ENCODE peak calls at places on chromosomes 11 and 22, in four cellular contexts. One of them, this sample, is unnamed.

GRCh38 chr11:135023499-135023898 is 611.5 kb upstream of the B3GAT1 start:
- DNase-seq in astrocyte of the cerebellum: no peak
- DNase-seq in AG09309: no peak
- DNase-seq in coronary artery: no peak
- DNase-seq in this sample: no peak

GRCh38 chr22:27397948-27398330 is 403.6 kb downstream of the MN1 start:
- DNase-seq in astrocyte of the cerebellum: no peak
- DNase-seq in AG09309: no peak
- DNase-seq in coronary artery: peak; percentile 89
- DNase-seq in this sample: no peak

GRCh38 chr22:32175751-32176644 is 16.9 kb upstream of the C22orf42 start:
- DNase-seq in astrocyte of the cerebellum: no peak
- DNase-seq in AG09309: no peak
- DNase-seq in coronary artery: no peak
- DNase-seq in this sample: no peak

GRCh38 chr11:20397281-20397680 is 9.8 kb downstream of the PRMT3 start:
- DNase-seq in astrocyte of the cerebellum: peak; percentile 32
- DNase-seq in AG09309: peak; percentile 17
- DNase-seq in coronary artery: no peak
- DNase-seq in this sample: peak; percentile 25

GRCh38 chr11:84884836-84885235 is 742.3 kb downstream of the DLG2 start:
- DNase-seq in astrocyte of the cerebellum: no peak
- DNase-seq in AG09309: no peak
- DNase-seq in coronary artery: no peak
- DNase-seq in this sample: no peak

GRCh38 chr11:17595526-17596309 is 48.7 kb downstream of the OTOG start:
- DNase-seq in astrocyte of the cerebellum: no peak
- DNase-seq in AG09309: no peak
- DNase-seq in coronary artery: peak; percentile 70
- DNase-seq in this sample: no peak

GRCh38 chr22:44683237-44683636 is 18.8 kb upstream of the PRR5 start:
- DNase-seq in astrocyte of the cerebellum: no peak
- DNase-seq in AG09309: no peak
- DNase-seq in coronary artery: no peak
- DNase-seq in this sample: no peak

GRCh38 chr22:16563555-16564520 is 28.8 kb downstream of the CCT8L2 start:
- DNase-seq in astrocyte of the cerebellum: no peak
- DNase-seq in AG09309: no peak
- DNase-seq in coronary artery: no peak
- DNase-seq in this sample: no peak

GRCh38 chr11:63840356-63841060 is 1.6 kb downstream of the MARK2 start:
- DNase-seq in astrocyte of the cerebellum: no peak
- DNase-seq in AG09309: no peak
- DNase-seq in coronary artery: no peak
- DNase-seq in this sample: no peak

GRCh38 chr11:123580557-123581275 is 73.7 kb downstream of the SCN3B start:
- DNase-seq in astrocyte of the cerebellum: no peak
- DNase-seq in AG09309: no peak
- DNase-seq in coronary artery: no peak
- DNase-seq in this sample: no peak

GRCh38 chr22:44449683-44450425 is 48.2 kb downstream of the RTL6 start:
- DNase-seq in astrocyte of the cerebellum: no peak
- DNase-seq in AG09309: no peak
- DNase-seq in coronary artery: no peak
- DNase-seq in this sample: no peak

GRCh38 chr11:70567680-70568503 is 169.6 kb downstream of the CTTN start:
- DNase-seq in astrocyte of the cerebellum: no peak
- DNase-seq in AG09309: no peak
- DNase-seq in coronary artery: no peak
- DNase-seq in this sample: no peak

GRCh38 chr11:129285387-129285786 is 90.3 kb upstream of the BARX2 start:
- DNase-seq in astrocyte of the cerebellum: no peak
- DNase-seq in AG09309: no peak
- DNase-seq in coronary artery: no peak
- DNase-seq in this sample: no peak

GRCh38 chr11:61814242-61814957 is 2.4 kb downstream of the FADS1 start:
- DNase-seq in astrocyte of the cerebellum: no peak
- DNase-seq in AG09309: no peak
- DNase-seq in coronary artery: no peak
- DNase-seq in this sample: no peak

GRCh38 chr11:62150887-62151736 is 27.3 kb downstream of the INCENP start:
- DNase-seq in astrocyte of the cerebellum: no peak
- DNase-seq in AG09309: no peak
- DNase-seq in coronary artery: peak; percentile 35
- DNase-seq in this sample: no peak

GRCh38 chr11:27882066-27882697 is 181.9 kb upstream of the BDNF start:
- DNase-seq in astrocyte of the cerebellum: no peak
- DNase-seq in AG09309: no peak
- DNase-seq in coronary artery: no peak
- DNase-seq in this sample: no peak

GRCh38 chr11:102116453-102117205 is 6.4 kb downstream of the YAP1 start:
- DNase-seq in astrocyte of the cerebellum: no peak
- DNase-seq in AG09309: no peak
- DNase-seq in coronary artery: no peak
- DNase-seq in this sample: no peak

GRCh38 chr11:78194490-78194889 is 5.8 kb downstream of the USP35 start:
- DNase-seq in astrocyte of the cerebellum: no peak
- DNase-seq in AG09309: no peak
- DNase-seq in coronary artery: no peak
- DNase-seq in this sample: no peak

GRCh38 chr11:1126935-1127663 is 30.7 kb upstream of the MUC5AC start:
- DNase-seq in astrocyte of the cerebellum: no peak
- DNase-seq in AG09309: no peak
- DNase-seq in coronary artery: peak; percentile 71
- DNase-seq in this sample: no peak

GRCh38 chr11:131889146-131889577 is 518.7 kb downstream of the NTM start:
- DNase-seq in astrocyte of the cerebellum: peak; percentile 77
- DNase-seq in AG09309: peak; percentile 81
- DNase-seq in coronary artery: no peak
- DNase-seq in this sample: peak; percentile 95

GRCh38 chr11:115499241-115499799 is 4.9 kb downstream of the CADM1 start:
- DNase-seq in astrocyte of the cerebellum: no peak
- DNase-seq in AG09309: no peak
- DNase-seq in coronary artery: no peak
- DNase-seq in this sample: no peak

GRCh38 chr11:76047231-76047630 is 159.1 kb downstream of the WNT11 start:
- DNase-seq in astrocyte of the cerebellum: no peak
- DNase-seq in AG09309: no peak
- DNase-seq in coronary artery: no peak
- DNase-seq in this sample: no peak

GRCh38 chr11:111936045-111936400 is 1.1 kb upstream of the DIXDC1 start:
- DNase-seq in astrocyte of the cerebellum: no peak
- DNase-seq in AG09309: no peak
- DNase-seq in coronary artery: no peak
- DNase-seq in this sample: no peak

GRCh38 chr11:110177057-110177397 is 83.8 kb downstream of the ZC3H12C start:
- DNase-seq in astrocyte of the cerebellum: no peak
- DNase-seq in AG09309: no peak
- DNase-seq in coronary artery: no peak
- DNase-seq in this sample: no peak

GRCh38 chr11:129681344-129682114 is 134.1 kb upstream of the TMEM45B start:
- DNase-seq in astrocyte of the cerebellum: no peak
- DNase-seq in AG09309: no peak
- DNase-seq in coronary artery: no peak
- DNase-seq in this sample: no peak

GRCh38 chr22:38754247-38755154 is 1.3 kb downstream of the SUN2 start:
- DNase-seq in astrocyte of the cerebellum: peak; percentile 33
- DNase-seq in AG09309: no peak
- DNase-seq in coronary artery: peak; percentile 95
- DNase-seq in this sample: no peak

DNA sequence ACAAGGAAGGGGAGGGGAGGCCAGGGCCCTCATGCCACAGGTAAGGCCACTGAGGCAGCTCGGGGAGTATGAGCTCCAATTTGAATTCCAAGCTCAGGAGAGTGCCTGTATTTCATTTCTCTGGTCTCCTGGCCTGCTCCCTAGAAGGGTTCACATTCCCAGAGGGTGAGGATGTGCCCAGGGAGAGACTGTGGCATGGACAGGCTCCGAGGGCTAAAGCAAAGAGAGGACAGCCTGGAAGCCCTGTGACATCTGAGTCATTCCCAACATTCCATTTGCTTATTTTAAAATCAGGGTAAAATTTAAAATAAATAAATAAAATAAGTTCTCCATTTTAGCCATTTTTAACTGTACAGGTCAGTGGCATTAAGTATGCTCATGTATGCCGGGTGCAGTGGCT is 18.6 kb upstream of the FOLR1 start:
- DNase-seq in astrocyte of the cerebellum: no peak
- DNase-seq in AG09309: no peak
- DNase-seq in coronary artery: no peak
- DNase-seq in this sample: no peak
- TF ChIP-seq CTCF in astrocyte of the cerebellum: no peak
- TF ChIP-seq CTCF in AG09309: no peak
- TF ChIP-seq CTCF in coronary artery: no peak
- TF ChIP-seq CTCF in this sample: no peak

DNA sequence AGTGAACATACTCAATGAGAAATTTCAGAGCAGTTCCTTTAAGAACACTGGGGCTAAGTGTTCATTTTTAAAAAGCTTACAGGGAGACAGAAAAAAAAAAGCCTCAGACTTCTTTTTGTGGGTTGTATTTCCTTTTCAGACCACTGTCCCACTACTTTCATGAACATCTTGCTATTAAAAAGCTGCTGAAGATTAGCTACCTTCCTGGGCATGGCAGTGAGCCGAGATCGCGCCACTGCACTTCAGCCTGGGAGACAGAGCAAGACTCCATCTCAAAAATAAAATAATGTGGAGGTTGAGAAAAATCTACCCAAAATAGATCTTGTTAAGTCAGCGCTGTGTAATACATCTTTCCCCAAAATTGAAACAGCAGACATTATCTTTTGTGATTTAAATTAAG is 10.7 kb downstream of the TRAF6 start:
- DNase-seq in astrocyte of the cerebellum: no peak
- DNase-seq in AG09309: no peak
- DNase-seq in coronary artery: no peak
- DNase-seq in this sample: no peak
- TF ChIP-seq CTCF in astrocyte of the cerebellum: no peak
- TF ChIP-seq CTCF in AG09309: no peak
- TF ChIP-seq CTCF in coronary artery: no peak
- TF ChIP-seq CTCF in this sample: no peak

GRCh38 chr11:68996376-68997123 is 15.8 kb upstream of the MRGPRD start:
- DNase-seq in astrocyte of the cerebellum: no peak
- DNase-seq in AG09309: no peak
- DNase-seq in coronary artery: peak; percentile 64
- DNase-seq in this sample: no peak

GRCh38 chr11:68992743-68993255 is 12.0 kb upstream of the MRGPRD start:
- DNase-seq in astrocyte of the cerebellum: no peak
- DNase-seq in AG09309: no peak
- DNase-seq in coronary artery: no peak
- DNase-seq in this sample: no peak

GRCh38 chr11:68994161-68994890 is 13.5 kb upstream of the MRGPRD start:
- DNase-seq in astrocyte of the cerebellum: no peak
- DNase-seq in AG09309: no peak
- DNase-seq in coronary artery: no peak
- DNase-seq in this sample: no peak

GRCh38 chr11:68993546-68993945 is 12.8 kb upstream of the MRGPRD start:
- DNase-seq in astrocyte of the cerebellum: no peak
- DNase-seq in AG09309: no peak
- DNase-seq in coronary artery: no peak
- DNase-seq in this sample: no peak

DNA sequence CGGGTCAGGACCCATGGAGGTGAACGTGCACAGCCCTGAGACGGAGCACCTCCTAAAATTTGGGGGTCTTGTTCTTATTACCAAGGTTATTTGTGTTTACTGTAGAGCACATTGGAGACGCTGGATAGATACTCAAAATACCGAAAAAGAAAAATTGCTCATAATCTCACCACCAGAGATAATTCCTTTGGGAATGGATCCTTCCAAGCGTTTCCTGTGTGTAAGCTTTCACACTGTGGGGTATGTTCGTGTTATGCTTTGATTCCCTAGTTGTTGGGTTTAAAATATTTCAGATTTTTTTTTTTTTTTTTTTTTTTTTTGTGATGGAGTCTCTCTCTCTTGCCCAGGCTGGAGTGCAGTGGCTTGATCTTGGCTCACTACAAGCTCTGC is 14.1 kb upstream of the MRGPRD start:
- DNase-seq in astrocyte of the cerebellum: no peak
- DNase-seq in AG09309: no peak
- DNase-seq in coronary artery: no peak
- DNase-seq in this sample: no peak
- TF ChIP-seq CTCF in astrocyte of the cerebellum: no peak
- TF ChIP-seq CTCF in AG09309: no peak
- TF ChIP-seq CTCF in coronary artery: no peak
- TF ChIP-seq CTCF in this sample: no peak

GRCh38 chr22:22099833-22100812 is 117.5 kb upstream of the TOP3B start:
- DNase-seq in astrocyte of the cerebellum: no peak
- DNase-seq in AG09309: no peak
- DNase-seq in coronary artery: no peak
- DNase-seq in this sample: no peak
- TF ChIP-seq CTCF in astrocyte of the cerebellum: peak; percentile 42
- TF ChIP-seq CTCF in AG09309: peak; percentile 41
- TF ChIP-seq CTCF in coronary artery: no peak
- TF ChIP-seq CTCF in this sample: peak; percentile 64

This sample was measured in kidney epithelial cell.